ENCODE peak calls at places on chromosomes 11 and 22, in five cellular contexts. F is left ventricle myocardium inferior, Q is mammary epithelial cell, R is transverse colon, N is spleen. Z is an unnamed sample. For H3K4me1, the result is how much of the 10 kb centered on the place peaks cover.

GRCh38 chr11:134361241-134361640 is 29.5 kb downstream of the GLB1L2 start:
- DNase-seq in F (no peak), Q (no peak), R (no peak), N (peak), Z (peak)

GRCh38 chr11:93734427-93735222 is 6.7 kb downstream of the TAF1D start:
- DNase-seq in R (no peak), Q (no peak), F (no peak), N (no peak), Z (no peak)

GRCh38 chr11:118263109-118263508 is 988 bp downstream of the MPZL2 start:
- DNase-seq in R (no peak), Q (no peak), F (no peak), N (no peak), Z (no peak)

GRCh38 chr22:32518351-32518750 is 43.7 kb downstream of the FBXO7 start:
- DNase-seq in N (no peak), R (no peak), F (no peak), Q (no peak), Z (no peak)

GRCh38 chr11:43989162-43989961 is 46.9 kb downstream of the C11orf96 start:
- DNase-seq in N (peak), R (no peak), F (peak), Q (no peak), Z (no peak)

GRCh38 chr11:85627332-85627997 is at the start of gene DLG2:
- DNase-seq in F (no peak), R (no peak), Q (peak), N (no peak), Z (no peak)

GRCh38 chr11:74870485-74870884 is 78.4 kb downstream of the XRRA1 start:
- DNase-seq in Q (peak), R (no peak), F (no peak), N (no peak), Z (no peak)

GRCh38 chr11:32829680-32830412 is at the start of gene PRRG4:
- DNase-seq in R (peak), Q (peak), F (peak), N (peak), Z (peak)

GRCh38 chr11:72793452-72794367 is at the start of gene STARD10:
- DNase-seq in F (peak), Q (peak), N (peak), R (peak), Z (peak)

GRCh38 chr22:22887621-22888503 is at the start of gene IGLL5:
- DNase-seq in R (peak), Q (no peak), N (no peak), F (no peak), Z (no peak)

GRCh38 chr11:125404136-125404810 is 91.8 kb downstream of the FEZ1 start:
- DNase-seq in R (no peak), N (peak), Q (no peak), F (no peak), Z (no peak)

GRCh38 chr11:34654491-34655334 is 33.8 kb downstream of the EHF start:
- DNase-seq in R (no peak), Q (peak), F (peak), N (no peak), Z (peak)

GRCh38 chr11:8930456-8931175 is 2.1 kb downstream of the C11orf16 start:
- DNase-seq in N (no peak), Q (no peak), R (no peak), F (no peak), Z (no peak)

GRCh38 chr11:8271106-8271886 is 7.6 kb upstream of the LMO1 start:
- DNase-seq in N (peak), R (no peak), F (no peak), Q (no peak), Z (peak)

GRCh38 chr11:18700375-18700774 is 1.8 kb downstream of the TMEM86A start:
- DNase-seq in N (no peak), Q (peak), R (no peak), F (no peak), Z (no peak)

GRCh38 chr11:134071766-134072403 is 3.0 kb downstream of the JAM3 start:
- DNase-seq in R (no peak), N (no peak), F (no peak), Q (no peak), Z (no peak)

GRCh38 chr11:34053161-34053686 is 1.7 kb downstream of the CAPRIN1 start:
- DNase-seq in Q (peak), R (peak), F (peak), N (peak), Z (peak)

GRCh38 chr11:16986434-16987204 is 27.6 kb downstream of the PLEKHA7 start:
- DNase-seq in N (no peak), Q (no peak), F (no peak), R (peak), Z (peak)

GRCh38 chr11:64566915-64567882 is 23.8 kb upstream of the SLC22A12 start:
- DNase-seq in R (no peak), N (peak), F (no peak), Q (no peak), Z (peak)

GRCh38 chr11:44592125-44592643 is 26.7 kb downstream of the CD82 start:
- DNase-seq in Q (peak), R (peak), F (no peak), N (no peak), Z (no peak)

GRCh38 chr11:50298182-50298988 is 265.7 kb downstream of the OR4C45 start:
- DNase-seq in F (peak), N (no peak), Q (no peak), R (no peak), Z (no peak)

GRCh38 chr11:46906596-46906995 is 11.8 kb downstream of the LRP4 start:
- DNase-seq in R (no peak), N (peak), Q (no peak), F (no peak), Z (no peak)

GRCh38 chr11:95095858-95096587 is 6.4 kb downstream of the ENDOD1 start:
- DNase-seq in N (no peak), R (no peak), Q (peak), F (no peak), Z (no peak)

GRCh38 chr11:116109228-116109627 is 605.0 kb upstream of the CADM1 start:
- DNase-seq in Q (peak), R (no peak), N (no peak), F (no peak), Z (no peak)

DNA sequence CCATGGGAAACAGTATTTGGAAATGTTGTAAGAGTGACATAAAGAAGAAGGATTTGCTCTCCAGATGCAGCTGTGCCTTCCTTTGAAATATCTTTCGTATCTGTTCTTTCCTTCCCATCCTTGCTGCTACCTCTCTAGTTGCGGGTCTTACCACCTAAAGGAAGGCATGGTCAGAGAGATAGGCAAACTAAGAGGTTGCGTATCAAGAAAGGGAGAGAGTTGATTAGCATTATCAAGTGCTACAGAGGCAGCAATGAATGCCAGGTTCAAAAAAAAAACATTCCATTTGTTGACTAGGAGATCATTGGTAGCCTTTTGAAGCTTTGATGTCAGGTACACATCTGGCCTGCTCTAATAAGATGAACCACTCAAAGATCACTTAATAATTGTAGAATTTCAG is 4.6 kb downstream of the GTPBP1 start:
- DNase-seq in N (no peak), F (no peak), R (no peak), Q (no peak), Z (no peak)
- H3K4me1 ChIP-seq in N (half or more), F (half or more), R (under half), Q (under half), Z (under half)

DNA sequence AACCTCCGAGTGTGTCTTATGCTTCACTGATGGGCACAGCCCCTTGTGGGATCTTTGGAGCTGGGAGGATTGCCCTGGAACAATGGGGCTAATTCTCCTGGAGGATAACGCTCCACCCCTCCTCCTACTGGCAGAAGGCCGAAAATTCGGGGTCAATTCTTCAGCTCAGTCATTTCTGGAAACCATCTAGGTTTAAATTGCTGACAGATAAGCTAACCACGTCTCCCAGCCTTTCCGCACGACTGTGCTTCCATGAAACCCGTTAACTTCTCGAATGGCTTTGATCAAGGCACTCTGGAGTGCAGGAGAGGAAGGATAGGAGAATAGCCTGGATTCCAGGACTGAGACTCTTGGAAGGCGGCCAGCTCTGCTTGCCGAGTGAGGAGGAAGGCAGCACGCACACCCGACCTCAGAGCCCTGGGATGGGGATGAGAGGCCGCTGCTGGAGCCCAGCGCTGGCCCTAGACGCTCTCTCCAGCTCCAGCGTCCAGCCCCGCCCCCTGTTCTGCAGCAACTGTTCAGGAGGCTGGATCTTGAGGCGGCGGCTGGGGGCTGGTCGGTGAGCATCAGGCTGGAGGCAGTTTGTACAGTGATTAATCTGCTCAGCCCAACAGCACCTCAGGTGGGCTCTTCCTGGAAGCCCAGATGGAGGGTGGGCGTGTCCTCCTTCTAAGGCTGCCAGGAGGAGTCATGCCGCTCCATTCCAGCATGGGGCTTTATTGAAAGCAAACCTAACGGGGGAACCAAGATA is 176.7 kb upstream of the NCAM1 start:
- DNase-seq in R (peak), Q (no peak), N (no peak), F (peak), Z (no peak)
- TF ChIP-seq CTCF in R (no peak), Q (no peak), N (no peak), F (no peak), Z (no peak)

DNA sequence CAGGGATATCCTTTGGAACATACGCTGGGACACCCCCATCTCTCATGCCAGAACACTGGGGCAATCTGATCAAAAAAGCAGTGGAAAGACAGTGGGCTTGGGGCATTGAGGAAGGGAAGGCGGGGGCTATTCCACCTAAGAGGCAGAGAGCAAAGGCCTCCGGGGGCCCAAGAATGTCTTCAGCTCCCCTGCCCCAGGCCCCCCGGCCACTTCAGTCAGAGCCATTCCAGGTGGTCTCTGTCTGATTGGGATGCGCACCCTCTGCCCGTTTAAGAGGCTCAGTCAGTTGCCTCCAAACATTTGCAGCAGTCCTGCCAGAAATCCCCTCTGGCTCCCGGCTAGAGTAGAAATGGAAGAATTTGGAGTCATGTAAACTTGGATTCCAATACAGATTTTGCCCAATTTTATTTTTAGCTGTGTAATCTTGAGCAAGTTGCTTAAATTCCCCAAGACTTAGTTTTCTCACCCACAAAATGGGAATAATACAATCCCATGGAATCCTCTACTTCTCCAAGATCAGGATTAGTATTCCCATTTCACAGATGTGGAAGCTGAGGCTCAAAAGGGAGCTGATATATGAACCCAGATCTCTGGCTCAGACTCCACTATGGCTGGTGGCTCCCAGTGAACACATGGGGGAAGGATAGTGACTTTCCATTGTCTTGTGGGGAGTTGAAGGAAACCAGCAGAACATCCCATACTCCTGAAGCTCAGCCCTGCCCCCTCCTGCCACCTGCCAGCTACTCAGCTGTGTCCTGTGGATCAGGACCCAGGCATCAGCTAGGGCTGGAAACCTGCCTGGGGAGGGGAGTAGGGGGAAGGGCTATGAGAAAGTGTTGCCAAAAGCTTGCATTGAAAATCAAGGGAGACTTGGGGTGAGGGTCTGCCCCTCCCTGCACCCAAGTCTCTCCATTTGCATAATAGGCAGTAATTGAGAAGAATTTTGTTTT is 6.1 kb upstream of the WNT11 start:
- DNase-seq in F (no peak), N (no peak), R (no peak), Q (no peak), Z (no peak)
- H3K4me1 ChIP-seq in F (under half), N (under half), R (under half), Q (under half), Z (under half)

DNA sequence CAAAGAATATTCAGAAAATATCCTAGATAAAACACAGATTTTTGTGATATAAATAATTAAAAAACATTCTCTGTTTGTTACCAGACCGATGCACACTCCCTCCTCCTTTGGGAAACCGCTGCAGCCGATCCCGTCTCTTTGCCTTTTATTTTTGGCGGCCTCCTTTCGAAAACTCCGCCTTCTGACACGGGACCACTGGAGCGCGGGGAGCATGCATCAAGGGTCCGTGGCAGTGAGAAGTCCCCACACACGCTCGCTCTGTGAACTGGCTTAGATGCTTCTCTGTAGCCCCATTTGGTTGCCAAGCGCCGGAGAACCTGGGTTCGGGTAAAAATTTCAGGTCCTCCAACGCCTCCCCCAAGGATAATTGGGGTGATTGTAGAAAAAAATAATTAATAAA is 17.0 kb downstream of the DDX17 start:
- DNase-seq in F (no peak), Q (no peak), N (peak), R (no peak), Z (no peak)
- TF ChIP-seq CTCF in F (no peak), Q (no peak), N (no peak), R (no peak), Z (no peak)

GRCh38 chr11:65646921-65647701 is 9.2 kb downstream of the SIPA1 start:
- DNase-seq in N (peak), R (peak), Q (no peak), F (no peak), Z (peak)
- H3K4me1 ChIP-seq in N (under half), R (under half), Q (under half), F (half or more), Z (under half)

GRCh38 chr22:43270949-43271348 is 72.2 kb downstream of the SCUBE1 start:
- DNase-seq in Q (no peak), N (no peak), F (no peak), R (no peak), Z (no peak)

GRCh38 chr22:43273902-43274484 is 69.2 kb downstream of the SCUBE1 start:
- DNase-seq in F (no peak), R (no peak), N (no peak), Q (peak), Z (no peak)

GRCh38 chr22:43274595-43275240 is 68.5 kb downstream of the SCUBE1 start:
- DNase-seq in N (no peak), Q (peak), R (no peak), F (no peak), Z (no peak)

GRCh38 chr22:43272301-43272700 is 70.9 kb downstream of the SCUBE1 start:
- DNase-seq in R (no peak), Q (no peak), F (no peak), N (no peak), Z (no peak)

GRCh38 chr22:43272869-43273318 is 70.3 kb downstream of the SCUBE1 start:
- DNase-seq in N (no peak), F (no peak), R (no peak), Q (no peak), Z (no peak)
- TF ChIP-seq CTCF in N (no peak), F (no peak), R (no peak), Q (no peak), Z (no peak)

DNA sequence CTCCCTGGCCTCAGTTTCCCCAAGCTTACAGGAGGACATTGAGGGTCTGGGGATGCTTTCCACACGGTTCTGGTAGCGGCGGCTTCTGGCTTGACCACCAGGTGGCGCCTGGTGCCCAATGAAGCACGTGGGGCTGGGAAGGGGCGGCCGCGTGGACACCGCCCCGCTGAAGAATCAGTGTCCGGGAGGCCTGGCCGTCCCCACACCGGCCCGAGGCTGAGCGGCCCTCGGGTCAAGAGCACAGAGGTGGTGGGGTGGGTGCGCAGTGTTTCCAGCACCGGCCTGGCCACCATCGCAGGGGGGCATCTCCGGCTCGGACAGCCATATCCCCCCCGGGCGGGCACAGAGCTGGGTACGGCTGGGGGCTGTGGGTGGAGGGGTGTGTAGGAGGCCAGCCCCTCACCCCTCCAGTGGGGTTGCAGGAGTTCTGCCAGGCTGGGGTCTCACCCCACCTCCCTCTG is 27.8 kb upstream of the PPARA start:
- DNase-seq in R (peak), N (peak), Q (no peak), F (peak), Z (peak)
- H3K4me1 ChIP-seq in R (under half), N (under half), Q (under half), F (under half), Z (under half)

GRCh38 chr22:43796567-43796966 is 15.5 kb downstream of the EFCAB6 start:
- DNase-seq in R (no peak), N (no peak), Q (peak), F (no peak), Z (no peak)
- TF ChIP-seq CTCF in R (peak), N (no peak), Q (peak), F (peak), Z (peak)

DNA sequence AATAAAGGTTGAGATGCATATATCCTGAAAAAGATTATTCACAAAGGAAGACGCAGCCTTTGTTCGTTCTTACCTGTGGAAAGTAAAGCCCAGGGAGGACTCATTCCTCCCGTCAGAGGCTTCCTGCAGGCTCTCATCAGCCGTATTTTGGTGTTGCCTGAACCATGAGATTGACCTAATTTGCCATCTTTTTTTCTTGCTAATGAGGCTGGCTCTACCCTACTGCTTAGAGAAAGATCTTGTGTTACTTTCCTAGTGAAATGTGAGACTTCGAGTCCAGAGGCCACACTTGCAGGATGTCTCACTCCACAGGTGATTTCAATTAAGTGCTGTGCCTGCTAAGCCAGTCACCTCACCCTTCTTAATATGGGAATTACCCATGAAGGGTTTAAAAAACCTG is 269.9 kb downstream of the NTM start:
- DNase-seq in F (no peak), R (no peak), N (no peak), Q (no peak), Z (no peak)
- H3K4me1 ChIP-seq in F (under half), R (under half), N (under half), Q (under half), Z (under half)

GRCh38 chr22:20079745-20080444 is at the start of gene DGCR8:
- DNase-seq in N (peak), R (peak), F (peak), Q (peak), Z (peak)
- TF ChIP-seq CTCF in N (no peak), R (no peak), F (no peak), Q (no peak), Z (no peak)

Z was measured in upper lobe of right lung.